ENCODE peak calls at places on chromosomes 7 and 10, in ten cellular contexts. O, C, G, Q, V, I, D, E, J and Z are unnamed samples.
A peak's percentile ranks its signal among the peaks of the same experiment; 100 is the strongest.

GRCh38 chr10:33333260-33334169 is 952 bp downstream of the NRP1 start:
- DNase-seq in O (peak; percentile 62), C (no peak), G (no peak), Q (no peak), V (no peak), I (no peak), D (no peak), E (peak; percentile 71), J (no peak), Z (no peak)

GRCh38 chr10:90642650-90643049 is 215.2 kb downstream of the HTR7 start:
- DNase-seq in O (no peak), C (no peak), G (no peak), Q (no peak), V (no peak), I (no peak), D (no peak), E (no peak), J (no peak), Z (no peak)

GRCh38 chr7:112449353-112449752 is 907 bp upstream of the IFRD1 start:
- DNase-seq in O (peak; percentile 49), C (no peak), G (no peak), Q (no peak), V (no peak), I (peak; percentile 41), D (no peak), E (no peak), J (no peak), Z (no peak)

GRCh38 chr10:78510566-78511323 is 477.1 kb downstream of the RPS24 start:
- DNase-seq in O (peak; percentile 8), C (no peak), G (no peak), Q (no peak), V (no peak), I (no peak), D (no peak), E (no peak), J (no peak), Z (no peak)

GRCh38 chr7:135877799-135878198 is 99.4 kb downstream of the MTPN start:
- DNase-seq in O (no peak), C (peak; percentile 76), G (no peak), Q (no peak), V (no peak), I (peak; percentile 42), D (no peak), E (no peak), J (no peak), Z (no peak)

GRCh38 chr10:103884681-103885139 is 29.3 kb upstream of the SH3PXD2A start:
- DNase-seq in O (peak; percentile 29), C (peak; percentile 52), G (peak; percentile 50), Q (no peak), V (peak; percentile 62), I (peak; percentile 57), D (no peak), E (peak; percentile 93), J (no peak), Z (peak; percentile 12)

GRCh38 chr10:47041401-47042198 is 130.4 kb downstream of the PTPN20 start:
- DNase-seq in O (no peak), C (peak; percentile 19), G (no peak), Q (no peak), V (no peak), I (no peak), D (no peak), E (no peak), J (no peak), Z (no peak)

GRCh38 chr10:103277713-103278299 is 868 bp downstream of the INA start:
- DNase-seq in O (no peak), C (no peak), G (no peak), Q (no peak), V (no peak), I (no peak), D (no peak), E (no peak), J (no peak), Z (no peak)

GRCh38 chr7:110317699-110318265 is 773.1 kb upstream of the LRRN3 start:
- DNase-seq in O (no peak), C (no peak), G (no peak), Q (peak; percentile 49), V (no peak), I (peak; percentile 79), D (no peak), E (no peak), J (no peak), Z (no peak)

GRCh38 chr7:46319841-46320240 is 398.8 kb upstream of the IGFBP3 start:
- DNase-seq in O (no peak), C (no peak), G (no peak), Q (no peak), V (no peak), I (no peak), D (no peak), E (no peak), J (no peak), Z (no peak)

GRCh38 chr10:7986851-7987250 is 67.6 kb upstream of the GATA3 start:
- DNase-seq in O (no peak), C (no peak), G (no peak), Q (no peak), V (no peak), I (peak; percentile 13), D (no peak), E (peak; percentile 8), J (no peak), Z (no peak)

GRCh38 chr7:4833176-4833575 is 28.7 kb downstream of the PAPOLB start:
- DNase-seq in O (no peak), C (no peak), G (no peak), Q (no peak), V (no peak), I (no peak), D (no peak), E (no peak), J (no peak), Z (no peak)

GRCh38 chr7:43516581-43517342 is 66.1 kb upstream of the STK17A start:
- DNase-seq in O (no peak), C (no peak), G (no peak), Q (no peak), V (no peak), I (no peak), D (no peak), E (no peak), J (no peak), Z (no peak)

GRCh38 chr10:14926061-14926470 is 27.8 kb downstream of the DCLRE1C start:
- DNase-seq in O (no peak), C (peak; percentile 63), G (no peak), Q (no peak), V (no peak), I (no peak), D (no peak), E (no peak), J (no peak), Z (no peak)

GRCh38 chr7:126605056-126605455 is 647.7 kb downstream of the GRM8 start:
- DNase-seq in O (no peak), C (no peak), G (no peak), Q (no peak), V (no peak), I (no peak), D (no peak), E (no peak), J (no peak), Z (no peak)

GRCh38 chr10:122877264-122877663 is 2.1 kb downstream of the FAM24B start:
- DNase-seq in O (no peak), C (no peak), G (no peak), Q (no peak), V (no peak), I (no peak), D (no peak), E (no peak), J (no peak), Z (no peak)

GRCh38 chr7:84490661-84491060 is 296.1 kb upstream of the SEMA3A start:
- DNase-seq in O (no peak), C (no peak), G (no peak), Q (no peak), V (no peak), I (peak; percentile 64), D (no peak), E (no peak), J (no peak), Z (no peak)

GRCh38 chr10:43952760-43953159 is 304.1 kb upstream of the ZNF32 start:
- DNase-seq in O (no peak), C (no peak), G (no peak), Q (no peak), V (no peak), I (no peak), D (no peak), E (no peak), J (no peak), Z (no peak)

GRCh38 chr7:78148166-78148894 is 349.8 kb downstream of the PHTF2 start:
- DNase-seq in O (no peak), C (no peak), G (no peak), Q (no peak), V (no peak), I (no peak), D (no peak), E (no peak), J (no peak), Z (no peak)

GRCh38 chr7:74197449-74198108 is 12.2 kb upstream of the LAT2 start:
- DNase-seq in O (no peak), C (no peak), G (no peak), Q (no peak), V (no peak), I (no peak), D (no peak), E (no peak), J (no peak), Z (no peak)

GRCh38 chr10:86443069-86443468 is 76.5 kb upstream of the GRID1 start:
- DNase-seq in O (no peak), C (no peak), G (no peak), Q (no peak), V (no peak), I (peak; percentile 59), D (no peak), E (no peak), J (no peak), Z (no peak)

GRCh38 chr10:85447690-85448089 is 918.9 kb downstream of the GRID1 start:
- DNase-seq in O (no peak), C (no peak), G (no peak), Q (no peak), V (no peak), I (no peak), D (no peak), E (no peak), J (no peak), Z (no peak)

GRCh38 chr10:1274098-1274745 is 218.0 kb downstream of the WDR37 start:
- DNase-seq in O (peak; percentile 14), C (no peak), G (peak; percentile 67), Q (no peak), V (no peak), I (no peak), D (no peak), E (no peak), J (no peak), Z (no peak)

GRCh38 chr7:16579216-16579615 is 52.6 kb downstream of the LRRC72 start:
- DNase-seq in O (no peak), C (no peak), G (no peak), Q (no peak), V (no peak), I (no peak), D (no peak), E (no peak), J (no peak), Z (no peak)

GRCh38 chr7:15889501-15889900 is 203.0 kb upstream of the MEOX2 start:
- DNase-seq in O (no peak), C (peak; percentile 71), G (peak; percentile 47), Q (no peak), V (peak; percentile 46), I (no peak), D (no peak), E (peak; percentile 6), J (no peak), Z (no peak)